ENCODE peak calls at places on chromosomes 5 and 9, in nine cellular contexts. One of them, this sample, is unnamed.

GRCh38 chr5:103327451-103327850 is 68.9 kb downstream of the MACIR start:
- DNase-seq in choroid plexus epithelial cell: no peak
- DNase-seq in PC-9: no peak
- DNase-seq in keratinocyte: no peak
- DNase-seq in body of pancreas: no peak
- DNase-seq in tibial nerve: no peak
- DNase-seq in cardiac muscle cell: no peak
- DNase-seq in IMR-90: no peak
- DNase-seq in lung: no peak
- DNase-seq in this sample: no peak

GRCh38 chr5:99441235-99441634 is 512.4 kb upstream of the CHD1 start:
- DNase-seq in choroid plexus epithelial cell: no peak
- DNase-seq in PC-9: no peak
- DNase-seq in keratinocyte: no peak
- DNase-seq in body of pancreas: no peak
- DNase-seq in tibial nerve: no peak
- DNase-seq in cardiac muscle cell: no peak
- DNase-seq in IMR-90: no peak
- DNase-seq in lung: no peak
- DNase-seq in this sample: no peak

GRCh38 chr5:149804478-149805450 is 74.7 kb downstream of the PPARGC1B start:
- DNase-seq in choroid plexus epithelial cell: peak; percentile 55
- DNase-seq in PC-9: no peak
- DNase-seq in keratinocyte: no peak
- DNase-seq in body of pancreas: no peak
- DNase-seq in tibial nerve: no peak
- DNase-seq in cardiac muscle cell: no peak
- DNase-seq in IMR-90: no peak
- DNase-seq in lung: no peak
- DNase-seq in this sample: no peak

GRCh38 chr5:174145821-174146220 is 100.3 kb downstream of the NSG2 start:
- DNase-seq in choroid plexus epithelial cell: no peak
- DNase-seq in PC-9: no peak
- DNase-seq in keratinocyte: no peak
- DNase-seq in body of pancreas: no peak
- DNase-seq in tibial nerve: no peak
- DNase-seq in cardiac muscle cell: peak; percentile 8
- DNase-seq in IMR-90: no peak
- DNase-seq in lung: no peak
- DNase-seq in this sample: peak; percentile 56

GRCh38 chr5:24621809-24622208 is 23.0 kb downstream of the CDH10 start:
- DNase-seq in choroid plexus epithelial cell: peak; percentile 0
- DNase-seq in PC-9: no peak
- DNase-seq in keratinocyte: no peak
- DNase-seq in body of pancreas: peak; percentile 16
- DNase-seq in tibial nerve: peak; percentile 59
- DNase-seq in cardiac muscle cell: peak; percentile 12
- DNase-seq in IMR-90: no peak
- DNase-seq in lung: no peak
- DNase-seq in this sample: no peak

GRCh38 chr5:32600057-32600622 is 14.8 kb downstream of the SUB1 start:
- DNase-seq in choroid plexus epithelial cell: peak; percentile 58
- DNase-seq in PC-9: no peak
- DNase-seq in keratinocyte: no peak
- DNase-seq in body of pancreas: no peak
- DNase-seq in tibial nerve: peak; percentile 17
- DNase-seq in cardiac muscle cell: peak; percentile 86
- DNase-seq in IMR-90: peak; percentile 86
- DNase-seq in lung: no peak
- DNase-seq in this sample: no peak

GRCh38 chr9:132923346-132923902 is 21.0 kb downstream of the TSC1 start:
- DNase-seq in choroid plexus epithelial cell: no peak
- DNase-seq in PC-9: no peak
- DNase-seq in keratinocyte: peak; percentile 9
- DNase-seq in body of pancreas: no peak
- DNase-seq in tibial nerve: no peak
- DNase-seq in cardiac muscle cell: no peak
- DNase-seq in IMR-90: no peak
- DNase-seq in lung: no peak
- DNase-seq in this sample: no peak

GRCh38 chr5:32245742-32246141 is 67.0 kb downstream of the MTMR12 start:
- DNase-seq in choroid plexus epithelial cell: no peak
- DNase-seq in PC-9: no peak
- DNase-seq in keratinocyte: no peak
- DNase-seq in body of pancreas: no peak
- DNase-seq in tibial nerve: no peak
- DNase-seq in cardiac muscle cell: no peak
- DNase-seq in IMR-90: no peak
- DNase-seq in lung: no peak
- DNase-seq in this sample: no peak

GRCh38 chr9:131503626-131504465 is 1.1 kb downstream of the POMT1 start:
- DNase-seq in choroid plexus epithelial cell: peak; percentile 20
- DNase-seq in PC-9: peak; percentile 36
- DNase-seq in keratinocyte: no peak
- DNase-seq in body of pancreas: no peak
- DNase-seq in tibial nerve: no peak
- DNase-seq in cardiac muscle cell: no peak
- DNase-seq in IMR-90: peak; percentile 49
- DNase-seq in lung: no peak
- DNase-seq in this sample: no peak

GRCh38 chr9:99231708-99232107 is 9.6 kb downstream of the SEC61B start:
- DNase-seq in choroid plexus epithelial cell: peak; percentile 51
- DNase-seq in PC-9: peak; percentile 23
- DNase-seq in keratinocyte: no peak
- DNase-seq in body of pancreas: peak; percentile 38
- DNase-seq in tibial nerve: no peak
- DNase-seq in cardiac muscle cell: peak; percentile 24
- DNase-seq in IMR-90: peak; percentile 11
- DNase-seq in lung: no peak
- DNase-seq in this sample: no peak

GRCh38 chr5:31036407-31036806 is 157.1 kb upstream of the CDH6 start:
- DNase-seq in choroid plexus epithelial cell: peak; percentile 73
- DNase-seq in PC-9: no peak
- DNase-seq in keratinocyte: no peak
- DNase-seq in body of pancreas: no peak
- DNase-seq in tibial nerve: no peak
- DNase-seq in cardiac muscle cell: peak; percentile 39
- DNase-seq in IMR-90: peak; percentile 84
- DNase-seq in lung: no peak
- DNase-seq in this sample: no peak

GRCh38 chr9:128304971-128305288 is 17.3 kb downstream of the TRUB2 start:
- DNase-seq in choroid plexus epithelial cell: no peak
- DNase-seq in PC-9: peak; percentile 22
- DNase-seq in keratinocyte: no peak
- DNase-seq in body of pancreas: no peak
- DNase-seq in tibial nerve: no peak
- DNase-seq in cardiac muscle cell: no peak
- DNase-seq in IMR-90: peak; percentile 56
- DNase-seq in lung: no peak
- DNase-seq in this sample: no peak

DNA sequence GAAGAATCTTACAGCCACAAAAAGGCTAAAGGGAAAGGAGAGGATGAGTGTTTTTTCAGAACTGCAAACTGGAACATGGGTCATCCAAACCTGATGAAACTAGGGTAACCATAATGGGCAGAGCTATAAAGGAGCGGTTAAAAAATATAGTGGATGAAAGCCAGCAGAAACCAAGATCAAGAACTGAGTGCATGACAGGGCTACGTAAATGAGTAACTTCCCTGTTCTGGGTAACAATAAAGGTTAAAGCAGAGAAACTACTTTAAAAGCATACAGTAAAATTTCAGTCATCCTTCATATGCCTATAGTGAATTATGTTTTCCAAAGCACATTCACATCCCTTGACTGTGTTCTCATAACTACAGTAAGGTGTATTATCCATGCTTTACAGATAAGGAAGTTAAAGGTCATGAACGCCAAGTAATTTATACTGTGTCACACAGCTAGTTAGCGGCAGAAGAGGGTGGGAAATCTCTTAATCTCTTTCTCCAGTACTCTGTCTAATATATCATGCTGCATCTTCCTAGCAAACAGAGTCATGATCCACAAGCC is 48.4 kb upstream of the GHR start:
- DNase-seq in choroid plexus epithelial cell: no peak
- DNase-seq in PC-9: no peak
- DNase-seq in keratinocyte: no peak
- DNase-seq in body of pancreas: no peak
- DNase-seq in tibial nerve: no peak
- DNase-seq in cardiac muscle cell: no peak
- DNase-seq in IMR-90: no peak
- DNase-seq in lung: no peak
- DNase-seq in this sample: no peak
- TF ChIP-seq CTCF in choroid plexus epithelial cell: no peak
- TF ChIP-seq CTCF in PC-9: no peak
- TF ChIP-seq CTCF in keratinocyte: no peak
- TF ChIP-seq CTCF in body of pancreas: no peak
- TF ChIP-seq CTCF in tibial nerve: no peak
- TF ChIP-seq CTCF in cardiac muscle cell: no peak
- TF ChIP-seq CTCF in IMR-90: no peak
- TF ChIP-seq CTCF in lung: no peak
- TF ChIP-seq CTCF in this sample: no peak

GRCh38 chr5:69265931-69266330 is 31.2 kb downstream of the CDK7 start:
- DNase-seq in choroid plexus epithelial cell: peak; percentile 18
- DNase-seq in PC-9: no peak
- DNase-seq in keratinocyte: no peak
- DNase-seq in body of pancreas: no peak
- DNase-seq in tibial nerve: no peak
- DNase-seq in cardiac muscle cell: no peak
- DNase-seq in IMR-90: no peak
- DNase-seq in lung: no peak
- DNase-seq in this sample: peak; percentile 74
- TF ChIP-seq CTCF in choroid plexus epithelial cell: peak; percentile 48
- TF ChIP-seq CTCF in PC-9: peak; percentile 54
- TF ChIP-seq CTCF in keratinocyte: peak; percentile 41
- TF ChIP-seq CTCF in body of pancreas: no peak
- TF ChIP-seq CTCF in tibial nerve: no peak
- TF ChIP-seq CTCF in cardiac muscle cell: peak; percentile 29
- TF ChIP-seq CTCF in IMR-90: peak; percentile 12
- TF ChIP-seq CTCF in lung: no peak
- TF ChIP-seq CTCF in this sample: no peak

DNA sequence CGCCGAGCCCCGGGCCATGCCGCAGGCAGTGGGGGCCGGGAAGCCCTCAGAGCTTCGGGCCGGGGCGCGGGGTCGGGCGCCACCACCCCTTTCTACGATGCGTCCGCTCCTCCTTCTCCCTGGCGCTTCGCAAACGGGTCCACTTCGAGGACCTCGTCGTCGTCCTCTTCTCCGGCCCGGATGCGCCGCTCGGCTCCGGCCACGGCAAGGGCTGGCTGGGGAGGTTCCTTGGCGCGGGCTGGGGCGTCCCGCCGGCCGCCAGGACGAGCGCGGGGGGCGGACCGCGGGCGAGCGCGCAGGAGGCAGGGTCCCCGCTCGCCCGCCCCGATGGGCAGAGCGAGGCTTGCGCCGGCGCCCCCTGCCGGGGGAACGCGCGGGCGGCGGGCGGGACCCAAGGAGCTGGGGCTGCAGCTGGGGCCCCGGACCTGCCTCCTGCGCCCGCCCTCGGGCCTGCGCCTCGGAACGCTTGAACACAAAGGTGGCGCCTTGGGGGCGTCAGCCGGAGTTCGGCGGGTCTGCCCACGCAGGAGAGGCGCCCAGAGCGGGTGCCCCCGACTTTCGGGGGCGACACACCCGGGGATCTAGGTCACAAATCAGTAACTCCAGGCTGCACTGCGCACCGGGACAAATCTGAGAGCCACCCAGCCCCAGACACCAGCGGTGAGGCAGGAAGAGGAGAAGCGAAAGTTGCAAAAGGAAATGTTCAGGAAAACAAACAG is at the start of gene ROR2:
- DNase-seq in choroid plexus epithelial cell: peak; percentile 76
- DNase-seq in PC-9: no peak
- DNase-seq in keratinocyte: no peak
- DNase-seq in body of pancreas: peak; percentile 56
- DNase-seq in tibial nerve: no peak
- DNase-seq in cardiac muscle cell: peak; percentile 88
- DNase-seq in IMR-90: peak; percentile 63
- DNase-seq in lung: peak; percentile 36
- DNase-seq in this sample: peak; percentile 95
- TF ChIP-seq CTCF in choroid plexus epithelial cell: peak; percentile 39
- TF ChIP-seq CTCF in PC-9: no peak
- TF ChIP-seq CTCF in keratinocyte: peak; percentile 66
- TF ChIP-seq CTCF in body of pancreas: peak; percentile 29
- TF ChIP-seq CTCF in tibial nerve: peak; percentile 52
- TF ChIP-seq CTCF in cardiac muscle cell: peak; percentile 46
- TF ChIP-seq CTCF in IMR-90: peak; percentile 78
- TF ChIP-seq CTCF in lung: no peak
- TF ChIP-seq CTCF in this sample: peak; percentile 80

GRCh38 chr9:130368631-130369103 is 76.1 kb upstream of the ASS1 start:
- DNase-seq in choroid plexus epithelial cell: peak; percentile 5
- DNase-seq in PC-9: peak; percentile 60
- DNase-seq in keratinocyte: no peak
- DNase-seq in body of pancreas: no peak
- DNase-seq in tibial nerve: no peak
- DNase-seq in cardiac muscle cell: no peak
- DNase-seq in IMR-90: no peak
- DNase-seq in lung: no peak
- DNase-seq in this sample: no peak
- TF ChIP-seq CTCF in choroid plexus epithelial cell: peak; percentile 23
- TF ChIP-seq CTCF in PC-9: peak; percentile 26
- TF ChIP-seq CTCF in keratinocyte: no peak
- TF ChIP-seq CTCF in body of pancreas: no peak
- TF ChIP-seq CTCF in tibial nerve: no peak
- TF ChIP-seq CTCF in cardiac muscle cell: no peak
- TF ChIP-seq CTCF in IMR-90: peak; percentile 9
- TF ChIP-seq CTCF in lung: no peak
- TF ChIP-seq CTCF in this sample: no peak

GRCh38 chr5:72525816-72526215 is 18.6 kb upstream of the ZNF366 start:
- DNase-seq in choroid plexus epithelial cell: peak; percentile 97
- DNase-seq in PC-9: peak; percentile 33
- DNase-seq in keratinocyte: peak; percentile 33
- DNase-seq in body of pancreas: no peak
- DNase-seq in tibial nerve: peak; percentile 26
- DNase-seq in cardiac muscle cell: peak; percentile 90
- DNase-seq in IMR-90: peak; percentile 77
- DNase-seq in lung: no peak
- DNase-seq in this sample: no peak

GRCh38 chr5:72537166-72537565 is 30.0 kb upstream of the ZNF366 start:
- DNase-seq in choroid plexus epithelial cell: no peak
- DNase-seq in PC-9: no peak
- DNase-seq in keratinocyte: no peak
- DNase-seq in body of pancreas: no peak
- DNase-seq in tibial nerve: no peak
- DNase-seq in cardiac muscle cell: no peak
- DNase-seq in IMR-90: no peak
- DNase-seq in lung: no peak
- DNase-seq in this sample: no peak

GRCh38 chr5:72529383-72529782 is 22.2 kb upstream of the ZNF366 start:
- DNase-seq in choroid plexus epithelial cell: no peak
- DNase-seq in PC-9: no peak
- DNase-seq in keratinocyte: no peak
- DNase-seq in body of pancreas: no peak
- DNase-seq in tibial nerve: no peak
- DNase-seq in cardiac muscle cell: no peak
- DNase-seq in IMR-90: no peak
- DNase-seq in lung: no peak
- DNase-seq in this sample: no peak

GRCh38 chr5:72531496-72532190 is 24.4 kb upstream of the ZNF366 start:
- DNase-seq in choroid plexus epithelial cell: peak; percentile 27
- DNase-seq in PC-9: no peak
- DNase-seq in keratinocyte: no peak
- DNase-seq in body of pancreas: no peak
- DNase-seq in tibial nerve: no peak
- DNase-seq in cardiac muscle cell: no peak
- DNase-seq in IMR-90: no peak
- DNase-seq in lung: no peak
- DNase-seq in this sample: no peak
- TF ChIP-seq CTCF in choroid plexus epithelial cell: no peak
- TF ChIP-seq CTCF in PC-9: no peak
- TF ChIP-seq CTCF in keratinocyte: no peak
- TF ChIP-seq CTCF in body of pancreas: no peak
- TF ChIP-seq CTCF in tibial nerve: no peak
- TF ChIP-seq CTCF in cardiac muscle cell: no peak
- TF ChIP-seq CTCF in IMR-90: no peak
- TF ChIP-seq CTCF in lung: no peak
- TF ChIP-seq CTCF in this sample: peak; percentile 23

This sample was measured in osteocyte.